ENCODE peak calls at places on chromosomes 7 and 10, in five cellular contexts. F is K562, L is HepG2, Y is upper lobe of left lung, X is GM12878. P is an unnamed sample.

GRCh38 chr7:33062023-33062781 is at the start of gene NT5C3A:
- ATAC-seq in X (peak; percentile 67), F (peak; percentile 57), L (peak; percentile 53), Y (peak; percentile 74), P (peak; percentile 52)

GRCh38 chr10:113704637-113705343 is 25.1 kb downstream of the CASP7 start:
- ATAC-seq in L (peak; percentile 80), X (peak; percentile 86), F (peak; percentile 84), Y (no peak), P (no peak)

GRCh38 chr10:109411897-109412296 is 511.4 kb downstream of the XPNPEP1 start:
- ATAC-seq in L (peak; percentile 82), F (no peak), X (no peak), Y (peak; percentile 36), P (peak; percentile 74)

GRCh38 chr10:34364253-34365037 is 450.7 kb downstream of the PARD3 start:
- ATAC-seq in F (no peak), L (no peak), Y (no peak), X (no peak), P (no peak)

GRCh38 chr10:31866118-31866670 is 62.4 kb downstream of the ARHGAP12 start:
- ATAC-seq in Y (no peak), F (no peak), X (peak; percentile 63), L (no peak), P (no peak)

GRCh38 chr10:103472005-103472404 is 7.0 kb downstream of the CALHM3 start:
- ATAC-seq in X (peak; percentile 51), L (no peak), Y (no peak), F (no peak), P (no peak)

GRCh38 chr10:76973091-76973514 is 664.5 kb downstream of the KCNMA1 start:
- ATAC-seq in L (no peak), F (no peak), X (no peak), Y (peak; percentile 22), P (no peak)

GRCh38 chr10:63375859-63376258 is 89.9 kb downstream of the JMJD1C start:
- ATAC-seq in Y (peak; percentile 34), L (no peak), F (no peak), X (no peak), P (peak; percentile 36)

GRCh38 chr10:131983780-131984179 is 2.1 kb upstream of the BNIP3 start:
- ATAC-seq in L (no peak), X (no peak), Y (no peak), F (no peak), P (no peak)

GRCh38 chr7:43674559-43675436 is 54.5 kb downstream of the COA1 start:
- ATAC-seq in Y (peak; percentile 80), L (peak; percentile 89), F (peak; percentile 84), X (no peak), P (peak; percentile 48)

GRCh38 chr7:142857625-142858024 is 2.7 kb downstream of the EPHB6 start:
- ATAC-seq in F (no peak), X (no peak), L (no peak), Y (no peak), P (no peak)

GRCh38 chr7:142859829-142860228 is 5.0 kb downstream of the EPHB6 start:
- ATAC-seq in L (no peak), F (no peak), Y (no peak), X (no peak), P (no peak)

GRCh38 chr7:142860968-142861367 is 6.1 kb downstream of the EPHB6 start:
- ATAC-seq in Y (no peak), L (no peak), X (no peak), F (no peak), P (no peak)

GRCh38 chr7:142856565-142857245 is 1.8 kb downstream of the EPHB6 start:
- ATAC-seq in X (no peak), L (no peak), Y (no peak), F (no peak), P (no peak)

DNA sequence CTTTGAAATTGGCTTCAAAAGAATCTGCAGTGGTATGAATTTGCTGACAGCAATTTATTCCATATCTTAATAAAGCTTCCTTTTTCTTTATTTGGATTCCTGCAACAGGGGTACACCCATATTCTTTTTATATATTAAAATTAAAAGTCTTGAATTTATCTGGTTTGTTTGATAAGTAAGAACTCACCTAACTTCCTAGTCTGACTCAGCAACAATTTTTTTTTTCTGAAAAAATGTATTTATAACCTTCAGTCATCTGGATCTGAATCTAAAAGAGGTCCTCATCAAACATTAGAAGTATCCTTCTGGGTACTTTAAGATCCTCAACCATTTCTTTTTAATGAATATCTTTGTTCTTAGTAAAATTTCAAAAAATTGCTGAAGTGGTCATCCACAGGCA is 4.5 kb downstream of the EPHB6 start:
- ATAC-seq in L (no peak), F (no peak), Y (no peak), X (no peak), P (no peak)
- TF ChIP-seq POLR2AphosphoS5 in L (no peak), F (no peak), Y (no peak), X (no peak), P (no peak)

DNA sequence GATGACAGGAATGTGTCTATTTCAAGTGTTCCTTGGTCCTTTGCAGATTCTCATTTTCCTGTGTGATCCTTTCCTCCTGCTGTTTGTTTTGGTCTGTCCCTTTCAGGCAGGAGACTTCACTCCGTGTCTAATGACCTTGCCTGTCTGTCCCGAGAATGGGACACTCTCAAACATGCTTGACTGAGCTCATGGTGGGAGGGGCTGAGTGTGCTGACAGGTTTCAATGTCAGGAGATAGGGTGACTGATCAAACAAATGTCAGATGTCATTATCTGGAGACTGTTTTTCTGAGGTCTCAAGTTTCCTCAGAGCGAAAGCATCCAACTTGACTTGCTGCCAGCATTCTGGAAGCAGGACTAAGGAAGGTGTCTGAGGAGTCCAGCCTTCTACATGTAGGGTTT is 228.9 kb upstream of the KIAA1217 start:
- ATAC-seq in F (no peak), X (no peak), L (no peak), Y (no peak), P (no peak)
- TF ChIP-seq EP300 in F (no peak), X (no peak), L (no peak), Y (no peak), P (no peak)

GRCh38 chr7:3039787-3040186 is 3.9 kb downstream of the CARD11 start:
- ATAC-seq in X (no peak), F (no peak), L (no peak), Y (no peak), P (no peak)
- TF ChIP-seq POLR2AphosphoS5 in X (no peak), F (no peak), L (no peak), Y (no peak), P (no peak)

GRCh38 chr10:21173964-21174669 is 277.0 kb upstream of the NEBL start:
- ATAC-seq in X (peak; percentile 49), Y (peak; percentile 84), L (peak; percentile 89), F (peak; percentile 82), P (peak; percentile 52)
- TF ChIP-seq EP300 in X (no peak), Y (no peak), L (no peak), F (no peak), P (no peak)

P was measured in gastroesophageal sphincter.